ENCODE peak calls at places on chromosomes 13 and 19, in nine cellular contexts. L, Y, J, E, Q, R, B, V and Z are unnamed samples.

GRCh38 chr13:50907781-50908180 is 1.8 kb upstream of the RNASEH2B start:
- DNase-seq in L (no peak), Y (no peak), J (no peak), E (no peak), Q (no peak), R (no peak), B (no peak), V (no peak), Z (no peak)

GRCh38 chr19:1360818-1361461 is 22.8 kb upstream of the NDUFS7 start:
- DNase-seq in L (no peak), Y (peak), J (peak), E (no peak), Q (peak), R (no peak), B (no peak), V (no peak), Z (no peak)

GRCh38 chr19:13946414-13946813 is 5.9 kb upstream of the DCAF15 start:
- DNase-seq in L (no peak), Y (no peak), J (no peak), E (no peak), Q (no peak), R (no peak), B (no peak), V (no peak), Z (no peak)

GRCh38 chr13:23985846-23986245 is 88.5 kb upstream of the C1QTNF9B start:
- DNase-seq in L (no peak), Y (no peak), J (no peak), E (no peak), Q (no peak), R (no peak), B (no peak), V (no peak), Z (no peak)

GRCh38 chr19:33404916-33405315 is 31.4 kb downstream of the CEBPG start:
- DNase-seq in L (no peak), Y (no peak), J (no peak), E (no peak), Q (peak), R (no peak), B (no peak), V (no peak), Z (no peak)

GRCh38 chr13:75550159-75550567 is 572 bp downstream of the UCHL3 start:
- DNase-seq in L (peak), Y (peak), J (peak), E (no peak), Q (no peak), R (peak), B (peak), V (peak), Z (no peak)

GRCh38 chr19:20153281-20153680 is 13.7 kb upstream of the ZNF486 start:
- DNase-seq in L (no peak), Y (no peak), J (no peak), E (no peak), Q (no peak), R (no peak), B (no peak), V (no peak), Z (no peak)

GRCh38 chr13:98293103-98293502 is 116.0 kb upstream of the RNF113B start:
- DNase-seq in L (no peak), Y (no peak), J (no peak), E (no peak), Q (no peak), R (no peak), B (peak), V (no peak), Z (no peak)

GRCh38 chr19:33231511-33231910 is 5.9 kb upstream of the SLC7A10 start:
- DNase-seq in L (no peak), Y (no peak), J (no peak), E (no peak), Q (no peak), R (no peak), B (no peak), V (no peak), Z (no peak)

GRCh38 chr13:99416411-99417121 is 84.7 kb upstream of the TM9SF2 start:
- DNase-seq in L (no peak), Y (no peak), J (no peak), E (no peak), Q (no peak), R (peak), B (no peak), V (no peak), Z (no peak)

GRCh38 chr13:94416454-94417080 is 62.9 kb downstream of the DCT start:
- DNase-seq in L (no peak), Y (peak), J (peak), E (no peak), Q (no peak), R (peak), B (peak), V (no peak), Z (no peak)

GRCh38 chr13:76917096-76917495 is 30.9 kb upstream of the KCTD12 start:
- DNase-seq in L (no peak), Y (no peak), J (no peak), E (no peak), Q (no peak), R (no peak), B (no peak), V (no peak), Z (no peak)

GRCh38 chr13:95679722-95680121 is 2.8 kb downstream of the DNAJC3 start:
- DNase-seq in L (no peak), Y (no peak), J (no peak), E (no peak), Q (no peak), R (no peak), B (no peak), V (no peak), Z (no peak)

GRCh38 chr19:13160557-13160956 is 10.3 kb downstream of the IER2 start:
- DNase-seq in L (no peak), Y (no peak), J (no peak), E (no peak), Q (no peak), R (no peak), B (no peak), V (peak), Z (no peak)

GRCh38 chr13:70856025-70856424 is 747.8 kb upstream of the KLHL1 start:
- DNase-seq in L (no peak), Y (no peak), J (no peak), E (no peak), Q (no peak), R (no peak), B (no peak), V (no peak), Z (no peak)

GRCh38 chr13:33676700-33677048 is 141.3 kb upstream of the RFC3 start:
- DNase-seq in L (peak), Y (no peak), J (peak), E (no peak), Q (peak), R (peak), B (peak), V (no peak), Z (no peak)

GRCh38 chr13:111541752-111542529 is 221.5 kb downstream of the TEX29 start:
- DNase-seq in L (no peak), Y (no peak), J (no peak), E (no peak), Q (no peak), R (no peak), B (no peak), V (no peak), Z (no peak)